ENCODE peak calls at places on chromosome 21, in four cellular contexts. One of them, this sample, is unnamed. For H3K9me3, the result is how much of the 10 kb centered on the place peaks cover.

GRCh38 chr21:25639922-25640670 is 1.0 kb downstream of the JAM2 start:
- DNase-seq in fibroblast of lung: no peak
- DNase-seq in adrenal gland: peak
- DNase-seq in body of pancreas: peak
- DNase-seq in this sample: peak

GRCh38 chr21:28256420-28256831 is 736.3 kb downstream of the LTN1 start:
- DNase-seq in fibroblast of lung: no peak
- DNase-seq in adrenal gland: no peak
- DNase-seq in body of pancreas: peak
- DNase-seq in this sample: no peak

GRCh38 chr21:39258207-39258606 is 55.2 kb downstream of the BRWD1 start:
- DNase-seq in fibroblast of lung: no peak
- DNase-seq in adrenal gland: no peak
- DNase-seq in body of pancreas: no peak
- DNase-seq in this sample: no peak

GRCh38 chr21:25583370-25584133 is 23.7 kb downstream of the MRPL39 start:
- DNase-seq in fibroblast of lung: no peak
- DNase-seq in adrenal gland: no peak
- DNase-seq in body of pancreas: no peak
- DNase-seq in this sample: no peak

GRCh38 chr21:17660862-17661261 is 48.2 kb upstream of the BTG3 start:
- DNase-seq in fibroblast of lung: no peak
- DNase-seq in adrenal gland: no peak
- DNase-seq in body of pancreas: peak
- DNase-seq in this sample: no peak

GRCh38 chr21:16279658-16280581 is 550.1 kb downstream of the USP25 start:
- DNase-seq in fibroblast of lung: peak
- DNase-seq in adrenal gland: peak
- DNase-seq in body of pancreas: peak
- DNase-seq in this sample: no peak

GRCh38 chr21:31161157-31161556 is 122.9 kb upstream of the KRTAP19-8 start:
- DNase-seq in fibroblast of lung: peak
- DNase-seq in adrenal gland: no peak
- DNase-seq in body of pancreas: no peak
- DNase-seq in this sample: no peak

GRCh38 chr21:17391811-17392340 is 121.0 kb upstream of the CXADR start:
- DNase-seq in fibroblast of lung: no peak
- DNase-seq in adrenal gland: no peak
- DNase-seq in body of pancreas: no peak
- DNase-seq in this sample: no peak

GRCh38 chr21:31279214-31279613 is 64.8 kb downstream of the TIAM1 start:
- DNase-seq in fibroblast of lung: no peak
- DNase-seq in adrenal gland: no peak
- DNase-seq in body of pancreas: no peak
- DNase-seq in this sample: no peak

GRCh38 chr21:37578471-37579126 is 212.0 kb downstream of the DYRK1A start:
- DNase-seq in fibroblast of lung: no peak
- DNase-seq in adrenal gland: no peak
- DNase-seq in body of pancreas: no peak
- DNase-seq in this sample: no peak

GRCh38 chr21:37909936-37910335 is 6.3 kb downstream of the KCNJ6 start:
- DNase-seq in fibroblast of lung: no peak
- DNase-seq in adrenal gland: no peak
- DNase-seq in body of pancreas: no peak
- DNase-seq in this sample: no peak

GRCh38 chr21:29431680-29432079 is 133.0 kb downstream of the BACH1 start:
- DNase-seq in fibroblast of lung: no peak
- DNase-seq in adrenal gland: no peak
- DNase-seq in body of pancreas: no peak
- DNase-seq in this sample: no peak

GRCh38 chr21:37829447-37829846 is 86.8 kb downstream of the KCNJ6 start:
- DNase-seq in fibroblast of lung: peak
- DNase-seq in adrenal gland: peak
- DNase-seq in body of pancreas: peak
- DNase-seq in this sample: peak

GRCh38 chr21:21213297-21213696 is 215.1 kb downstream of the NCAM2 start:
- DNase-seq in fibroblast of lung: peak
- DNase-seq in adrenal gland: no peak
- DNase-seq in body of pancreas: no peak
- DNase-seq in this sample: no peak

GRCh38 chr21:29403291-29403690 is 104.6 kb downstream of the BACH1 start:
- DNase-seq in fibroblast of lung: peak
- DNase-seq in adrenal gland: no peak
- DNase-seq in body of pancreas: no peak
- DNase-seq in this sample: no peak

GRCh38 chr21:38577887-38578286 is 79.6 kb upstream of the ERG start:
- DNase-seq in fibroblast of lung: no peak
- DNase-seq in adrenal gland: no peak
- DNase-seq in body of pancreas: no peak
- DNase-seq in this sample: no peak

GRCh38 chr21:22536511-22536910 is 1538.3 kb downstream of the NCAM2 start:
- DNase-seq in fibroblast of lung: peak
- DNase-seq in adrenal gland: no peak
- DNase-seq in body of pancreas: no peak
- DNase-seq in this sample: no peak

GRCh38 chr21:30580132-30580531 is 10.1 kb downstream of the KRTAP22-2 start:
- DNase-seq in fibroblast of lung: no peak
- DNase-seq in adrenal gland: no peak
- DNase-seq in body of pancreas: no peak
- DNase-seq in this sample: no peak

GRCh38 chr21:21002137-21002536 is 3.9 kb downstream of the NCAM2 start:
- DNase-seq in fibroblast of lung: no peak
- DNase-seq in adrenal gland: no peak
- DNase-seq in body of pancreas: no peak
- DNase-seq in this sample: no peak

GRCh38 chr21:31397515-31397926 is 53.5 kb upstream of the TIAM1 start:
- DNase-seq in fibroblast of lung: no peak
- DNase-seq in adrenal gland: no peak
- DNase-seq in body of pancreas: no peak
- DNase-seq in this sample: peak

GRCh38 chr21:42149656-42150457 is 69.1 kb upstream of the ABCG1 start:
- DNase-seq in fibroblast of lung: no peak
- DNase-seq in adrenal gland: peak
- DNase-seq in body of pancreas: no peak
- DNase-seq in this sample: no peak

GRCh38 chr21:38982096-38982495 is 176.4 kb downstream of the ETS2 start:
- DNase-seq in fibroblast of lung: no peak
- DNase-seq in adrenal gland: no peak
- DNase-seq in body of pancreas: no peak
- DNase-seq in this sample: no peak

GRCh38 chr21:42150458-42151085 is 68.4 kb upstream of the ABCG1 start:
- DNase-seq in fibroblast of lung: no peak
- DNase-seq in adrenal gland: peak
- DNase-seq in body of pancreas: no peak
- DNase-seq in this sample: no peak

GRCh38 chr21:42040411-42041180 is 30.4 kb upstream of the ZBTB21 start:
- DNase-seq in fibroblast of lung: peak
- DNase-seq in adrenal gland: no peak
- DNase-seq in body of pancreas: no peak
- DNase-seq in this sample: no peak

GRCh38 chr21:37555672-37556261 is 189.2 kb downstream of the DYRK1A start:
- DNase-seq in fibroblast of lung: no peak
- DNase-seq in adrenal gland: no peak
- DNase-seq in body of pancreas: no peak
- DNase-seq in this sample: no peak

GRCh38 chr21:33168886-33169285 is 60.9 kb upstream of the IFNAR2 start:
- DNase-seq in fibroblast of lung: no peak
- DNase-seq in adrenal gland: no peak
- DNase-seq in body of pancreas: no peak
- DNase-seq in this sample: no peak

GRCh38 chr21:29238052-29238966 is 60.4 kb upstream of the BACH1 start:
- DNase-seq in fibroblast of lung: peak
- DNase-seq in adrenal gland: no peak
- DNase-seq in body of pancreas: no peak
- DNase-seq in this sample: no peak

GRCh38 chr21:38392722-38393121 is 105.6 kb downstream of the ERG start:
- DNase-seq in fibroblast of lung: no peak
- DNase-seq in adrenal gland: no peak
- DNase-seq in body of pancreas: no peak
- DNase-seq in this sample: no peak

GRCh38 chr21:42153046-42153685 is 65.8 kb upstream of the ABCG1 start:
- DNase-seq in fibroblast of lung: no peak
- DNase-seq in adrenal gland: no peak
- DNase-seq in body of pancreas: no peak
- DNase-seq in this sample: no peak

GRCh38 chr21:31351438-31351837 is 7.4 kb upstream of the TIAM1 start:
- DNase-seq in fibroblast of lung: peak
- DNase-seq in adrenal gland: no peak
- DNase-seq in body of pancreas: no peak
- DNase-seq in this sample: no peak

GRCh38 chr21:29007801-29008200 is 11.3 kb downstream of the RWDD2B start:
- DNase-seq in fibroblast of lung: no peak
- DNase-seq in adrenal gland: no peak
- DNase-seq in body of pancreas: no peak
- DNase-seq in this sample: no peak

GRCh38 chr21:33608559-33608958 is 20.1 kb upstream of the DONSON start:
- DNase-seq in fibroblast of lung: peak
- DNase-seq in adrenal gland: no peak
- DNase-seq in body of pancreas: no peak
- DNase-seq in this sample: no peak

GRCh38 chr21:16891821-16892220 is 621.0 kb upstream of the CXADR start:
- DNase-seq in fibroblast of lung: peak
- DNase-seq in adrenal gland: no peak
- DNase-seq in body of pancreas: no peak
- DNase-seq in this sample: no peak

GRCh38 chr21:22728091-22728490 is 1729.9 kb downstream of the NCAM2 start:
- DNase-seq in fibroblast of lung: no peak
- DNase-seq in adrenal gland: no peak
- DNase-seq in body of pancreas: no peak
- DNase-seq in this sample: no peak

GRCh38 chr21:37916795-37917142 is 512 bp upstream of the KCNJ6 start:
- DNase-seq in fibroblast of lung: no peak
- DNase-seq in adrenal gland: no peak
- DNase-seq in body of pancreas: peak
- DNase-seq in this sample: no peak

DNA sequence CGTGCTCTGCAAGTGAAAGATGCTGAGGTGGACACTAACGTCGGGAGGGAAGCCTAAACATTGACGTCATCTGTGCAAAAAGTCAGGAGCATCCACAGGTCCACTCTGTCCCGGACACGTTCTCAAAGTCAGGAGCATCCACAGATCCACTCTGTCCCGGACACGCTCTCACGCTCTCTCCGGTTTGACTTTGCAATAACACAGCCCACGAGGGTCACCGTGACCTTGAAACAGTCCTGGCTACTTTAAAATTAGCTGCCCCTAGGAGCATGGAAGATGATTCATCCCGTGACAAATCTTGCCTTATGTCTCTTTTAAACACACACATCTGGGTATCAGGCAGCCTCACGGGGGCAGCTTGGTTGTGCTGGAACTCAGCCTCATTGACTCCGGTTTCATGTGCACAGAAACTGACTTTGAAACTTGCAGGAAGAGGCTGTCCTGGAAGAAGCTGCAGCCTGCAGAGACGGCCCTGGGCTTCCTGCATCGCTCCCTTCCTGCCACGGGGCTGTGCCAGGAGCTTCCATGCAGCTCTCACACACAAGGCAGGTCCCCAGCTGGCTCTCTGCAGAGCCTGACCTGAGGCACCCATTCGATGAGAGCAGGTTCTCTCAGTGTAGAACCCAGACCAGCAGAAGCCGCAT is 18.1 kb upstream of the COL18A1 start:
- DNase-seq in fibroblast of lung: peak
- DNase-seq in adrenal gland: peak
- DNase-seq in body of pancreas: peak
- DNase-seq in this sample: no peak
- TF ChIP-seq CTCF in fibroblast of lung: peak
- TF ChIP-seq CTCF in adrenal gland: peak
- TF ChIP-seq CTCF in body of pancreas: no peak
- TF ChIP-seq CTCF in this sample: no peak

GRCh38 chr21:40902299-40902698 is 55.3 kb upstream of the DSCAM start:
- DNase-seq in fibroblast of lung: no peak
- DNase-seq in adrenal gland: no peak
- DNase-seq in body of pancreas: peak
- DNase-seq in this sample: no peak
- H3K27ac ChIP-seq in fibroblast of lung: no peak
- H3K27ac ChIP-seq in adrenal gland: no peak
- H3K27ac ChIP-seq in body of pancreas: no peak
- H3K27ac ChIP-seq in this sample: no peak

DNA sequence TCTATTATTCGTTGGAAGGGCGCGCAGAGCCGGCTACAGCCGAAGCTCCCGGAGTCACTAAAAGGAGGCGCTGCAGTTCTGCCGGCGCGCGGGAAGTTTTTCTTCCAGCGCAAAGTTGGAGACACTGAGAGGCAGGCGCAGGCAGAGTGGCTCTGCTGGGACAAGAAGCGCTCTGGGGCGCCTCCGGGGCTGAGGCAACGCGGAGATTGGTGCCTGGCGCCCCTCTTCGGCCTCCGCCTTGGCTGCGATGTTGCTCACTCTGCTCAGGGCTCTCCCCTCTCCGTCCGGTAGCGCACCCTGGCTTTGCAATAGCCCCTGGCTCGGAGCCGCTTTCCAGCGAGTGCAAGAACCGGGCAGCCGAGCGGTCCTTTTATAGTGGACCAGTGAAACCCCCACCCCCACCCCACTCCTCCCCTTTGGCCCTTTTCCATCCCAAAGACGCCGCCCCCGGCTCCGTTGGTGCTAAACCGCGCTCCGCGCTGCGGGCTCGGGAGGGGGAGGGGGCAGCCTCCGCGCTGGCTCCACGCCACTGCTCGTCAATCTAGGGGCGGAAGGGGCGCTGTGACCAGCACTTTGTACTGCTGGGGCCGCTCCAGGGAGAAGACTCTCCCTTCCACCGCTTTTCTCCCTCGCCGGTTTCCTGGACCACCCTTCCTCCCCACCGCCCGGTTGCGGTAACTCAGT is at the start of gene ADAMTS1:
- DNase-seq in fibroblast of lung: peak
- DNase-seq in adrenal gland: peak
- DNase-seq in body of pancreas: peak
- DNase-seq in this sample: peak
- H3K9me3 ChIP-seq in fibroblast of lung: under half
- H3K9me3 ChIP-seq in adrenal gland: under half
- H3K9me3 ChIP-seq in body of pancreas: under half
- H3K9me3 ChIP-seq in this sample: under half

GRCh38 chr21:23930565-23930964 is 1676.7 kb downstream of the MRPL39 start:
- DNase-seq in fibroblast of lung: no peak
- DNase-seq in adrenal gland: no peak
- DNase-seq in body of pancreas: no peak
- DNase-seq in this sample: no peak

GRCh38 chr21:23939369-23940065 is 1667.8 kb downstream of the MRPL39 start:
- DNase-seq in fibroblast of lung: no peak
- DNase-seq in adrenal gland: no peak
- DNase-seq in body of pancreas: no peak
- DNase-seq in this sample: no peak

GRCh38 chr21:23936991-23937390 is 1670.3 kb downstream of the MRPL39 start:
- DNase-seq in fibroblast of lung: no peak
- DNase-seq in adrenal gland: no peak
- DNase-seq in body of pancreas: no peak
- DNase-seq in this sample: no peak

DNA sequence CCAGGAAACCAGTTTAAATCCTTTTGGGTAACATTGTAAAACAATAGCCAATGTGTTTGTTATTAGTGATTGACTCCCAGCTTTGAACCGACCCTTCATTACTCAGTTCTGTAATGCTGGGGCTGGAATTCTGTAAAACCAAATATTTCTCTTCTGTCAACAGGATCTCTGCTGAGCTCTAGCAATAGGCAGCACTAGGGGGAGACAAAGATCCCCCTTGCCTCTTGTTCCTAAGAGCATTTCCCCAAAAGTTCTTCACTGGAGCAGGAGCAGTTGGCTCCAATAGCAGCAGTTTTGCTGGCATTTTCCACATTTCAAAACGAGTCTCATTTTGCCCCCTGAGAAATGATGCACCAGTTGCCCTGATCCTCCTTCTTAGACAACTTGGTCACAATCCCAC is 1671.1 kb downstream of the MRPL39 start:
- DNase-seq in fibroblast of lung: peak
- DNase-seq in adrenal gland: peak
- DNase-seq in body of pancreas: peak
- DNase-seq in this sample: no peak
- TF ChIP-seq CTCF in fibroblast of lung: peak
- TF ChIP-seq CTCF in adrenal gland: peak
- TF ChIP-seq CTCF in body of pancreas: peak
- TF ChIP-seq CTCF in this sample: no peak

This sample was measured in colonic mucosa.